ENCODE peak calls at places on chromosomes 7 and 10, in four cellular contexts. D, W, B and I are unnamed samples.

GRCh38 chr10:116521424-116522305 is 24.1 kb upstream of the PNLIP start:
- DNase-seq in D (peak), W (peak), B (peak), I (peak)

GRCh38 chr10:43957267-43958070 is 308.8 kb upstream of the ZNF32 start:
- DNase-seq in D (no peak), W (no peak), B (no peak), I (no peak)

GRCh38 chr7:121271098-121271497 is 57.7 kb upstream of the WNT16 start:
- DNase-seq in D (no peak), W (no peak), B (no peak), I (no peak)

GRCh38 chr7:131235489-131236317 is 92.0 kb upstream of the MKLN1 start:
- DNase-seq in W (no peak), B (peak), D (no peak), I (no peak)

GRCh38 chr7:139598642-139599041 is 75.2 kb downstream of the CLEC2L start:
- DNase-seq in W (no peak), B (no peak), D (no peak), I (no peak)

GRCh38 chr10:124308351-124308645 is 110.4 kb downstream of the OAT start:
- DNase-seq in W (no peak), B (no peak), D (no peak), I (no peak)

GRCh38 chr7:22348379-22348778 is 8.6 kb downstream of the RAPGEF5 start:
- DNase-seq in B (no peak), D (no peak), W (peak), I (no peak)

GRCh38 chr7:116950889-116951351 is 2.4 kb upstream of the ST7 start:
- DNase-seq in W (no peak), B (no peak), D (no peak), I (no peak)

GRCh38 chr10:70265032-70265689 is 18.6 kb downstream of the NPFFR1 start:
- DNase-seq in W (peak), D (peak), B (peak), I (peak)

GRCh38 chr10:72890086-72890485 is 3.5 kb upstream of the OIT3 start:
- DNase-seq in D (no peak), W (no peak), B (no peak), I (no peak)

GRCh38 chr10:46544989-46545791 is 11.3 kb downstream of the GPRIN2 start:
- DNase-seq in D (peak), W (no peak), B (no peak), I (no peak)

GRCh38 chr7:2142386-2142785 is 90.4 kb downstream of the MAD1L1 start:
- DNase-seq in B (no peak), D (no peak), W (no peak), I (no peak)

GRCh38 chr10:43973801-43974200 is 325.1 kb upstream of the ZNF32 start:
- DNase-seq in B (no peak), D (no peak), W (no peak), I (no peak)

GRCh38 chr10:17001961-17002749 is 127.5 kb downstream of the CUBN start:
- DNase-seq in W (no peak), D (no peak), B (no peak), I (no peak)

GRCh38 chr7:105277341-105277740 is 111.4 kb downstream of the SRPK2 start:
- DNase-seq in W (no peak), D (no peak), B (no peak), I (no peak)

GRCh38 chr10:87603769-87604168 is 55.9 kb upstream of the PAPSS2 start:
- DNase-seq in D (no peak), W (no peak), B (no peak), I (no peak)

GRCh38 chr10:77120012-77120411 is 517.6 kb downstream of the KCNMA1 start:
- DNase-seq in B (no peak), W (no peak), D (no peak), I (no peak)

GRCh38 chr10:119104653-119105024 is 726 bp downstream of the DENND10 start:
- DNase-seq in W (no peak), D (peak), B (no peak), I (peak)

GRCh38 chr10:19168584-19168983 is 120.0 kb downstream of the MALRD1 start:
- DNase-seq in D (peak), W (no peak), B (peak), I (peak)

GRCh38 chr7:47513741-47514241 is 68.1 kb downstream of the TNS3 start:
- DNase-seq in W (no peak), B (no peak), D (no peak), I (no peak)

GRCh38 chr7:77258593-77258992 is 59.0 kb upstream of the FGL2 start:
- DNase-seq in B (no peak), D (no peak), W (no peak), I (no peak)

GRCh38 chr7:39431242-39431641 is 135.0 kb upstream of the YAE1 start:
- DNase-seq in W (no peak), D (no peak), B (no peak), I (no peak)

GRCh38 chr10:114520453-114520852 is 116.2 kb upstream of the AFAP1L2 start:
- DNase-seq in B (peak), W (no peak), D (no peak), I (no peak)

GRCh38 chr7:132345030-132345429 is 231.2 kb downstream of the PLXNA4 start:
- DNase-seq in D (no peak), B (no peak), W (no peak), I (no peak)

GRCh38 chr7:132345730-132346129 is 230.5 kb downstream of the PLXNA4 start:
- DNase-seq in W (no peak), D (no peak), B (no peak), I (no peak)

GRCh38 chr7:132347129-132347528 is 229.1 kb downstream of the PLXNA4 start:
- DNase-seq in W (no peak), B (no peak), D (peak), I (no peak)

GRCh38 chr7:132347858-132348257 is 228.4 kb downstream of the PLXNA4 start:
- DNase-seq in B (no peak), D (no peak), W (no peak), I (no peak)

DNA sequence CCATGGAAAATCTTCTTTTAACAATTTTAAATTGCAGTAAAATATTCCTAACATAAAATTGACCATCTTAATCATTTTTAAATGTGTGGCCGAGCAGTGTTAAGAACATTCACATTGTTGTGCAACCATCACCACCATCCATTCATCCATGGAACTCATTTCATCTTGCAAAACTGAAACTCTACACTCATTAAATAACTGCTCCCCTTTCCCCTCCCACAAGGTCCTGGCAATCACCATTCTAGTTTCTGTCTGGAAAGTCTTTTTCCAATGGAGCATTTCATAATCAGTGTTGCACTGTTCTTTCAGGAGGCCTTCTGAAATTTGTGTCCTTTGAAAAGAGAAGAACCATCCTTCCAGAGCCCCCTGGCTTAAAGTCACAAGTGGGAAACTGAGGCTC is 233.1 kb downstream of the PLXNA4 start:
- DNase-seq in B (no peak), D (no peak), W (no peak), I (no peak)
- TF ChIP-seq SP1 in B (no peak), D (no peak), W (no peak), I (no peak)

GRCh38 chr10:94423627-94424026 is 21.3 kb downstream of the TBC1D12 start:
- DNase-seq in B (no peak), W (no peak), D (no peak), I (no peak)
- TF ChIP-seq ELF4 in B (no peak), W (no peak), D (no peak), I (no peak)

DNA sequence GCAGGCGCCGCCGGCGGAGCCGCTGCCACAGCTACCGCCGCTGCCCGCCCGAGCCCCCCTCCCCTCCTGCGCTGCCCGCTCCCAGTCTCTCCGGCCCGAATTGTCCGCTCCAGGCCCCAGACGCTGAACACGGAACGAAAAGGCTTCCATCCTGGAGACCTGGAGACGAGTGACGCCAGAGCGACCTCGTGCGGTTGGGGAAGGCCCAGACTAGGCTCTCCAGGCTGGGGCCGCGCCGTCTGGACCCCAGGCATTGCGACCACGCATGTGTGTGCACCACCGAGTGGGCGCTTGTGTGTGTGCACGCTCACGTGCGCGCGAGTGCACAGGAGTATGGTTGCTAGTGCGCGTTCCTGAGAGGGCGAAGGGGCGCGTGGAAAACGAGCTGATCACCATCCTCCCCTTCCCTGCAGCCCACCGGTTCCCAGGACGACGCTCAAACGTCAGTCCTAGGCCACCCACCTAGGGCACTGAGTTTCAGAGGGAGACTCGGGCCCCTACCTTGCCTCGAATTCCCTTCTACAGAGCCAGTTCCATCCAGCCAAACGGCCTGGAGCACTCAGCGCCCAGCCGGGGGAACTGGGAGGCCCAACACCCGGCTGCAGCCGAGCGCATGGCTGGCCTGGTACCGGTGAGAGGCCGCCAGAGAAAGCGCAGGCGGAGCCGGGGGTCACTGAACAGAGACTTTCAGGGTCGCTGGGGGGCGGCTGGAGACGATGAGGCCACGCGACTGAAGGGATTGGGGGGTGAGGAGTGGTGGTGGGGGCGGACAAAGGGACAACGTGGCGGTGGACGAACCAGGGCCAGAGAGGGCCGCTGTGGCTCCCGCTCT is 11.6 kb downstream of the LBX1 start:
- DNase-seq in W (peak), B (peak), D (peak), I (no peak)
- TF ChIP-seq SP1 in W (no peak), B (no peak), D (no peak), I (no peak)

GRCh38 chr7:151078233-151079040 is 2.2 kb downstream of the FASTK start:
- DNase-seq in B (no peak), D (peak), W (no peak), I (no peak)

GRCh38 chr7:151075978-151076426 is 4.6 kb downstream of the FASTK start:
- DNase-seq in W (no peak), B (no peak), D (no peak), I (no peak)

GRCh38 chr7:151077705-151078232 is 2.8 kb downstream of the FASTK start:
- DNase-seq in W (no peak), D (no peak), B (no peak), I (no peak)

GRCh38 chr7:151075662-151075971 is 5.0 kb downstream of the FASTK start:
- DNase-seq in W (no peak), B (no peak), D (no peak), I (no peak)

GRCh38 chr7:151076863-151077704 is 3.5 kb downstream of the FASTK start:
- DNase-seq in W (no peak), D (peak), B (no peak), I (peak)
- TF ChIP-seq ELF4 in W (no peak), D (no peak), B (no peak), I (no peak)

GRCh38 chr10:81981724-81982123 is 106.7 kb downstream of the NRG3 start:
- DNase-seq in B (no peak), W (no peak), D (no peak), I (no peak)
- TF ChIP-seq SP1 in B (no peak), W (no peak), D (no peak), I (no peak)

GRCh38 chr10:109898666-109899577 is 24.4 kb downstream of the XPNPEP1 start:
- DNase-seq in W (no peak), B (no peak), D (no peak), I (no peak)
- TF ChIP-seq ELF4 in W (no peak), B (no peak), D (no peak), I (no peak)

GRCh38 chr7:37732253-37732652 is 48.7 kb downstream of the GPR141 start:
- DNase-seq in D (peak), W (peak), B (peak), I (peak)
- TF ChIP-seq SP1 in D (no peak), W (no peak), B (no peak), I (no peak)

DNA sequence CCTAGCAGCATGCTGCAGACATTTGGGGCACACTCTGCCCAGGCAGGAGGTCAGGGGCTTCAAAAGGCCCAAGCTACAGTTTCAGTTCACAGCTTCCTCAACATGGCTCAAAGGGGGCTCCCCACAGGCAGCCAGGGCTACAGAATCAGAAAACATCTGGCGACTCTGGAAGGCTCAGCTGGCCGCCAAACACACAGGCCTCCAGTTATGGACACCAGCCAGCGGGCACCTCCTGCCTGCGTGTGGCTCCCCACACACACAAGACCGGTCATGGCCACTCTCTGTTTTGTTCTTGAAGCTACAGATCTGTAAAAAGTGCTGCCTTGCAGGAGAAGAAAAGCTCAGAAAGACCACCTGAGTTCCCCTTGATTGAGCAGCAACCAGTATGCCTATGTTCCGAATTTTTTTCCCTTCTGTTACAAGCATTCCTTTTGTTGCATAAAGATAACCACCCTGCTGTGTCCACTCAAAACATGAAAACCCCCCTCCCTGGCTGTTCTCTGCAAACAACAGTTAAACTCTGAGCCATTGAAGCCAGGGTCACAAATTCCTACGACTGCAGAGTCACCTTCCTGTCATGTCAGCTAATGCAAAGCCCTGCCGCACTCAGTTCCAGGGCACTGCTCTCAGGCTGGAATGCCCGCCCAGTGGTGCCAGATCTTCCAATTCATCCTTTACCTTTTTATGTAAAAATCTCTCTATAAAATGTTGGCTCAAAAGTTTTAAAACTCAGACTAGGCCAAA is 33.6 kb downstream of the VSTM4 start:
- DNase-seq in W (no peak), D (peak), B (peak), I (no peak)
- TF ChIP-seq ELF4 in W (no peak), D (no peak), B (no peak), I (no peak)

GRCh38 chr10:133335238-133336122 is 1.2 kb downstream of the CALY start:
- DNase-seq in B (no peak), D (peak), W (peak), I (peak)
- TF ChIP-seq SP1 in B (no peak), D (no peak), W (no peak), I (no peak)

GRCh38 chr7:128270799-128271411 is 29.8 kb downstream of the LEP start:
- DNase-seq in W (no peak), B (no peak), D (peak), I (no peak)
- TF ChIP-seq ELF4 in W (no peak), B (no peak), D (no peak), I (no peak)